ENCODE peak calls at places on chromosomes 1 and 21, in eight cellular contexts. One of them, this sample, is unnamed.
A peak's percentile ranks its signal among the peaks of the same experiment; 100 is the strongest.

GRCh38 chr1:50700226-50701020 is 259.6 kb downstream of the FAF1 start:
- DNase-seq in PC-9: no peak
- DNase-seq in MM.1S: no peak
- DNase-seq in neural progenitor cell: peak; percentile 91
- DNase-seq in PC-3: no peak
- DNase-seq in DND-41: no peak
- DNase-seq in HCT116: no peak
- DNase-seq in mammary epithelial cell: no peak
- DNase-seq in this sample: no peak

GRCh38 chr1:6091823-6092109 is 46.1 kb downstream of the KCNAB2 start:
- DNase-seq in PC-9: no peak
- DNase-seq in MM.1S: no peak
- DNase-seq in neural progenitor cell: no peak
- DNase-seq in PC-3: no peak
- DNase-seq in DND-41: no peak
- DNase-seq in HCT116: no peak
- DNase-seq in mammary epithelial cell: no peak
- DNase-seq in this sample: no peak

GRCh38 chr1:59690531-59690930 is 124.2 kb upstream of the HOOK1 start:
- DNase-seq in PC-9: no peak
- DNase-seq in MM.1S: no peak
- DNase-seq in neural progenitor cell: no peak
- DNase-seq in PC-3: no peak
- DNase-seq in DND-41: no peak
- DNase-seq in HCT116: no peak
- DNase-seq in mammary epithelial cell: no peak
- DNase-seq in this sample: no peak

GRCh38 chr21:31198575-31198974 is 145.5 kb downstream of the TIAM1 start:
- DNase-seq in PC-9: peak; percentile 48
- DNase-seq in MM.1S: peak; percentile 62
- DNase-seq in neural progenitor cell: peak; percentile 57
- DNase-seq in PC-3: peak; percentile 85
- DNase-seq in DND-41: no peak
- DNase-seq in HCT116: peak; percentile 48
- DNase-seq in mammary epithelial cell: peak; percentile 38
- DNase-seq in this sample: peak; percentile 63

GRCh38 chr1:208145167-208145566 is 99.0 kb downstream of the PLXNA2 start:
- DNase-seq in PC-9: no peak
- DNase-seq in MM.1S: no peak
- DNase-seq in neural progenitor cell: no peak
- DNase-seq in PC-3: no peak
- DNase-seq in DND-41: no peak
- DNase-seq in HCT116: no peak
- DNase-seq in mammary epithelial cell: no peak
- DNase-seq in this sample: no peak

GRCh38 chr1:200409203-200409760 is 554 bp downstream of the ZNF281 start:
- DNase-seq in PC-9: no peak
- DNase-seq in MM.1S: peak; percentile 28
- DNase-seq in neural progenitor cell: peak; percentile 39
- DNase-seq in PC-3: no peak
- DNase-seq in DND-41: peak; percentile 46
- DNase-seq in HCT116: no peak
- DNase-seq in mammary epithelial cell: no peak
- DNase-seq in this sample: peak; percentile 53

GRCh38 chr1:32221980-32222751 is at the start of the genes EIF3I and TMEM234:
- DNase-seq in PC-9: peak; percentile 88
- DNase-seq in MM.1S: peak; percentile 93
- DNase-seq in neural progenitor cell: peak; percentile 97
- DNase-seq in PC-3: peak; percentile 95
- DNase-seq in DND-41: peak; percentile 92
- DNase-seq in HCT116: peak; percentile 85
- DNase-seq in mammary epithelial cell: peak; percentile 86
- DNase-seq in this sample: peak; percentile 96

GRCh38 chr1:12851779-12852178 is 3.3 kb upstream of the HNRNPCL1 start:
- DNase-seq in PC-9: no peak
- DNase-seq in MM.1S: no peak
- DNase-seq in neural progenitor cell: no peak
- DNase-seq in PC-3: peak; percentile 28
- DNase-seq in DND-41: no peak
- DNase-seq in HCT116: peak; percentile 41
- DNase-seq in mammary epithelial cell: peak; percentile 5
- DNase-seq in this sample: no peak

GRCh38 chr1:7298749-7299151 is 472.3 kb upstream of the VAMP3 start:
- DNase-seq in PC-9: no peak
- DNase-seq in MM.1S: no peak
- DNase-seq in neural progenitor cell: no peak
- DNase-seq in PC-3: peak; percentile 7
- DNase-seq in DND-41: no peak
- DNase-seq in HCT116: no peak
- DNase-seq in mammary epithelial cell: no peak
- DNase-seq in this sample: no peak

GRCh38 chr1:5477716-5478115 is 514.5 kb downstream of the NPHP4 start:
- DNase-seq in PC-9: no peak
- DNase-seq in MM.1S: no peak
- DNase-seq in neural progenitor cell: no peak
- DNase-seq in PC-3: no peak
- DNase-seq in DND-41: no peak
- DNase-seq in HCT116: no peak
- DNase-seq in mammary epithelial cell: no peak
- DNase-seq in this sample: no peak

GRCh38 chr1:240947438-240948224 is 335.7 kb upstream of the GREM2 start:
- DNase-seq in PC-9: no peak
- DNase-seq in MM.1S: no peak
- DNase-seq in neural progenitor cell: no peak
- DNase-seq in PC-3: no peak
- DNase-seq in DND-41: no peak
- DNase-seq in HCT116: no peak
- DNase-seq in mammary epithelial cell: no peak
- DNase-seq in this sample: peak; percentile 23

GRCh38 chr1:212119397-212119837 is 83.9 kb downstream of the DTL start:
- DNase-seq in PC-9: no peak
- DNase-seq in MM.1S: no peak
- DNase-seq in neural progenitor cell: no peak
- DNase-seq in PC-3: no peak
- DNase-seq in DND-41: no peak
- DNase-seq in HCT116: no peak
- DNase-seq in mammary epithelial cell: no peak
- DNase-seq in this sample: no peak

GRCh38 chr1:17837631-17838030 is 82.5 kb downstream of the ACTL8 start:
- DNase-seq in PC-9: no peak
- DNase-seq in MM.1S: no peak
- DNase-seq in neural progenitor cell: no peak
- DNase-seq in PC-3: no peak
- DNase-seq in DND-41: no peak
- DNase-seq in HCT116: no peak
- DNase-seq in mammary epithelial cell: no peak
- DNase-seq in this sample: no peak

GRCh38 chr1:199549424-199549823 is 478.1 kb upstream of the NR5A2 start:
- DNase-seq in PC-9: no peak
- DNase-seq in MM.1S: no peak
- DNase-seq in neural progenitor cell: no peak
- DNase-seq in PC-3: peak; percentile 24
- DNase-seq in DND-41: no peak
- DNase-seq in HCT116: no peak
- DNase-seq in mammary epithelial cell: no peak
- DNase-seq in this sample: no peak

GRCh38 chr1:89850844-89851410 is 30.1 kb downstream of the LRRC8D start:
- DNase-seq in PC-9: no peak
- DNase-seq in MM.1S: no peak
- DNase-seq in neural progenitor cell: no peak
- DNase-seq in PC-3: no peak
- DNase-seq in DND-41: no peak
- DNase-seq in HCT116: no peak
- DNase-seq in mammary epithelial cell: no peak
- DNase-seq in this sample: no peak

GRCh38 chr1:206524739-206525364 is 17.5 kb downstream of the RASSF5 start:
- DNase-seq in PC-9: peak; percentile 56
- DNase-seq in MM.1S: no peak
- DNase-seq in neural progenitor cell: no peak
- DNase-seq in PC-3: peak; percentile 68
- DNase-seq in DND-41: no peak
- DNase-seq in HCT116: no peak
- DNase-seq in mammary epithelial cell: peak; percentile 86
- DNase-seq in this sample: no peak

GRCh38 chr1:203937678-203938330 is 76.4 kb downstream of the SNRPE start:
- DNase-seq in PC-9: no peak
- DNase-seq in MM.1S: peak; percentile 58
- DNase-seq in neural progenitor cell: no peak
- DNase-seq in PC-3: no peak
- DNase-seq in DND-41: no peak
- DNase-seq in HCT116: no peak
- DNase-seq in mammary epithelial cell: no peak
- DNase-seq in this sample: no peak

GRCh38 chr1:89954401-89954800 is 40.5 kb upstream of the ZNF326 start:
- DNase-seq in PC-9: peak; percentile 95
- DNase-seq in MM.1S: no peak
- DNase-seq in neural progenitor cell: no peak
- DNase-seq in PC-3: peak; percentile 31
- DNase-seq in DND-41: no peak
- DNase-seq in HCT116: no peak
- DNase-seq in mammary epithelial cell: no peak
- DNase-seq in this sample: no peak

GRCh38 chr1:229273507-229274232 is 2.8 kb downstream of the RAB4A start:
- DNase-seq in PC-9: peak; percentile 66
- DNase-seq in MM.1S: no peak
- DNase-seq in neural progenitor cell: no peak
- DNase-seq in PC-3: peak; percentile 89
- DNase-seq in DND-41: no peak
- DNase-seq in HCT116: no peak
- DNase-seq in mammary epithelial cell: no peak
- DNase-seq in this sample: peak; percentile 64

DNA sequence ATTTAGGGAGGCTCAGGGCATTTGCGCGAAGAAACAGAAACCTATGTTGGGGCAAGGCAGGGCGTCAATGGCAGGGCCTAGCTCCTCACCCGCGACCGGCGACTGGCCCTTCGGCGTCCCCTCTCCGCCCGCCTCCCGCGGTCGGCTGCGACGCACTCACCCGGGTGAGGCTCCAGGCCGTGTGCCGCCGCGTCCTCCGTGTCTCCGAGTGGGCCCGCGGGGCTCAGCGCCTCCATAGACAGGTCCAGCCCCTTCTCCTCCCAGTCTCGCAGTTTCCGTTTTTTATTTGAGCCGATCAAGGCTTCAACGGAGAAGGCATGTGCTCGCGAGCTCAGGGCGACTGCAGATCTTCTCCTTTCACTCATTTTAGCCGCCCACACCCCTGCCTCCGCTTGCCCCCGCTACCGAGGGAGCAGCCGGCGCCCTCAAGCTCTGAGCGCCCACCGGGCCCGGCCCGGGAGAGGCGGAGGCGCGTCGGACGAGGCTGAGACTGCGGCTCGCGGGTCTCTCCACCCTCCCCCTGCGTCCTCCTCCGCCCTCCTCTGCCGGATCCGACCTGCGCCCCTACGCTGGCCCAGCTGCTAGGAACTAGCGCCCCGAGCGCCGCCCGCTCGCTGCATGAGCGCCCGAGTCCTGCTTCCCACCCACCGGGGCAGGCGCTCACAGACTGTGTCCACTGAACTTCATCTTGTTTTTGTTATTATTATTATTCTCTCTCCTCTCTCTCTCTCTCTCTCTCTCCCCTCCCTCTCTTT is 535 bp downstream of the TBX15 start:
- DNase-seq in PC-9: no peak
- DNase-seq in MM.1S: no peak
- DNase-seq in neural progenitor cell: peak; percentile 82
- DNase-seq in PC-3: no peak
- DNase-seq in DND-41: no peak
- DNase-seq in HCT116: no peak
- DNase-seq in mammary epithelial cell: no peak
- DNase-seq in this sample: peak; percentile 66
- TF ChIP-seq EZH2 in PC-9: no peak
- TF ChIP-seq EZH2 in MM.1S: no peak
- TF ChIP-seq EZH2 in neural progenitor cell: peak; percentile 78
- TF ChIP-seq EZH2 in PC-3: no peak
- TF ChIP-seq EZH2 in DND-41: no peak
- TF ChIP-seq EZH2 in HCT116: no peak
- TF ChIP-seq EZH2 in mammary epithelial cell: peak; percentile 85
- TF ChIP-seq EZH2 in this sample: peak; percentile 88

GRCh38 chr1:247104965-247105364 is 809 bp upstream of the ZNF669 start:
- DNase-seq in PC-9: no peak
- DNase-seq in MM.1S: no peak
- DNase-seq in neural progenitor cell: no peak
- DNase-seq in PC-3: no peak
- DNase-seq in DND-41: no peak
- DNase-seq in HCT116: no peak
- DNase-seq in mammary epithelial cell: no peak
- DNase-seq in this sample: no peak
- H3K27ac ChIP-seq in PC-9: no peak overlapping the region
- H3K27ac ChIP-seq in MM.1S: no peak overlapping the region
- H3K27ac ChIP-seq in neural progenitor cell: no peak overlapping the region
- H3K27ac ChIP-seq in PC-3: no peak overlapping the region
- H3K27ac ChIP-seq in DND-41: peak overlapping the region; percentile 95
- H3K27ac ChIP-seq in HCT116: peak overlapping the region; percentile 84
- H3K27ac ChIP-seq in mammary epithelial cell: no peak overlapping the region
- H3K27ac ChIP-seq in this sample: peak overlapping the region; percentile 33

DNA sequence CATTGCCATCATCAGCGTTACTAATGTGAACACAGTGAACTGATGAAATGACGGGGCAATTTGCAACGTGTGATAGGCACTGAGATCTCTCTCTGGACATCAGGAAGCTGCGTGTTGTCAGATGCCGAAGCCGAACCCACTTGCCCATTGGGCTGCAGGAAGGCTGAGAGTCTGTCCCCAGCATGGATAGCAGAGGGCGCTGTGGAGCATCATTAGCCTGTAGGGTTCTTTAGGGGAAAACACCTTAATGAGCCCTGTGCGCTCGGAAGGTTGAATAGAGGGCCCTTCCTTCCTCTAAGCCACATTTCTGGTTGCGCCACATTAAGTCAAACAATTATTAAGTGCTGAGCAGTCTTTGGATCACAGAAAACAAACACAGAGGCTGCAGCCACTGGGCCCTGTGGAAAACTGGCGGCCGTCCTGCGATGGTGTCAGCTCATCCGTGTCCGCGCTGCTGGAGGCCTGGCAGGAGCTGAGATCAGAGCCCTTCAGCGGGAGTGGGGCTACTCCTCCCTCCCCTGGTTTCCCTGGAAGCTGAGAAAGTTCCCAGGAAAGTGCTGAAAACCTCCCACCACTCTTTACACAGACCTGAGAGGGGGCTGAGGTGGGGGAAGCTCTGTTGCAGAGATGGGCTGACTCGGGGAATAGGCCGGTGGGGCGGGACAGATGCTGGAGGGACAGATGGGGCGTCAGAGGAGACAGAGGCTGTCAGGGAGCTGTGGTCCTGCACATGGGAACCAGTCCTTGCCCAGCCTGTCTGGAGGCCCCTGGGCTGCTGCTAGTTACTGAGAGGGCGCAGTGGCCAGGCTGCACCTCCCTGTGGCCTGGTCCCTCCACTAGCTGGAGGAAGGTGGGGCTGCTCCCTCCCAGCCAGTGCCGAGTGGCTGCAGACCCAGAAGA is 12.7 kb downstream of the TFF2 start:
- DNase-seq in PC-9: peak; percentile 45
- DNase-seq in MM.1S: peak; percentile 51
- DNase-seq in neural progenitor cell: peak; percentile 87
- DNase-seq in PC-3: peak; percentile 95
- DNase-seq in DND-41: peak; percentile 69
- DNase-seq in HCT116: no peak
- DNase-seq in mammary epithelial cell: no peak
- DNase-seq in this sample: peak; percentile 88
- TF ChIP-seq CTCF in PC-9: peak; percentile 60
- TF ChIP-seq CTCF in MM.1S: peak; percentile 65
- TF ChIP-seq CTCF in neural progenitor cell: peak; percentile 77
- TF ChIP-seq CTCF in PC-3: peak; percentile 92
- TF ChIP-seq CTCF in DND-41: peak; percentile 86
- TF ChIP-seq CTCF in HCT116: peak; percentile 73
- TF ChIP-seq CTCF in mammary epithelial cell: peak; percentile 6
- TF ChIP-seq CTCF in this sample: peak; percentile 58

GRCh38 chr1:23380719-23381118 is 11.1 kb upstream of the ZNF436 start:
- DNase-seq in PC-9: no peak
- DNase-seq in MM.1S: no peak
- DNase-seq in neural progenitor cell: no peak
- DNase-seq in PC-3: no peak
- DNase-seq in DND-41: no peak
- DNase-seq in HCT116: no peak
- DNase-seq in mammary epithelial cell: no peak
- DNase-seq in this sample: no peak
- TF ChIP-seq EZH2 in PC-9: no peak
- TF ChIP-seq EZH2 in MM.1S: no peak
- TF ChIP-seq EZH2 in neural progenitor cell: no peak
- TF ChIP-seq EZH2 in PC-3: no peak
- TF ChIP-seq EZH2 in DND-41: no peak
- TF ChIP-seq EZH2 in HCT116: no peak
- TF ChIP-seq EZH2 in mammary epithelial cell: no peak
- TF ChIP-seq EZH2 in this sample: no peak

This sample was measured in hepatocyte.